ENCODE peak calls at places on chromosome 12, in four cellular contexts. W, S, C and M are unnamed samples.

GRCh38 chr12:42361909-42362706 is 36.1 kb downstream of the PPHLN1 start:
- DNase-seq in W (no peak), S (no peak), C (no peak), M (no peak)

GRCh38 chr12:56998981-56999380 is 7.4 kb downstream of the ZBTB39 start:
- DNase-seq in W (no peak), S (no peak), C (no peak), M (no peak)

GRCh38 chr12:1435456-1435855 is 158.9 kb downstream of the FBXL14 start:
- DNase-seq in W (peak), S (no peak), C (no peak), M (no peak)

GRCh38 chr12:5511256-5511643 is 79.3 kb downstream of the NTF3 start:
- DNase-seq in W (no peak), S (no peak), C (no peak), M (no peak)

GRCh38 chr12:96862326-96862725 is 44.7 kb upstream of the NEDD1 start:
- DNase-seq in W (no peak), S (no peak), C (no peak), M (no peak)

GRCh38 chr12:14960548-14961465 is 594 bp downstream of the ARHGDIB start:
- DNase-seq in W (peak), S (no peak), C (peak), M (no peak)

GRCh38 chr12:49357099-49357678 is 10.1 kb upstream of the SPATS2 start:
- DNase-seq in W (peak), S (no peak), C (no peak), M (no peak)

GRCh38 chr12:124191024-124191359 is 103.9 kb upstream of the RFLNA start:
- DNase-seq in W (peak), S (no peak), C (no peak), M (no peak)

GRCh38 chr12:11729008-11729407 is 79.5 kb downstream of the ETV6 start:
- DNase-seq in W (no peak), S (no peak), C (peak), M (no peak)
- H3K27ac ChIP-seq in W (peak), S (peak), C (peak), M (no peak)

DNA sequence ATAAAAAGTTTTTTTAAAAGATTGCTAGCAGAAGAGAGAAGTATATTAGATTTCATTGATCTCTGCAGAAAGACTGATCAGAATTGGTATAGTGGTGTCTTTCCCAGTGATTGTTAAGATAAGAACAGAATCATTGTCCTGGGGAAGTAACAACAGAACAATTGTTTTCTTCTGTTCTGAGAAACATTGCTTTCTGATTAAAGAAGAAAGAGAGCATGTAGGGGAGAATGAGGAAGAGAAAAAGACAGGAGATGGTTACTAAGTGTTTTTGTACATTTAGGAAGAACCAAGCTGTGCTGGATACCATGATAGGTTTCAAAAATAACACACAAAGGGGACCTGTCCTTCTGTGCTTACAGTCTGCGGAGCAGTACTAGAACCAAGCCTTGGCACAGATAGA is 5.0 kb downstream of the USP30 start:
- DNase-seq in W (no peak), S (no peak), C (no peak), M (no peak)
- H3K27ac ChIP-seq in W (no peak), S (no peak), C (no peak), M (peak)

DNA sequence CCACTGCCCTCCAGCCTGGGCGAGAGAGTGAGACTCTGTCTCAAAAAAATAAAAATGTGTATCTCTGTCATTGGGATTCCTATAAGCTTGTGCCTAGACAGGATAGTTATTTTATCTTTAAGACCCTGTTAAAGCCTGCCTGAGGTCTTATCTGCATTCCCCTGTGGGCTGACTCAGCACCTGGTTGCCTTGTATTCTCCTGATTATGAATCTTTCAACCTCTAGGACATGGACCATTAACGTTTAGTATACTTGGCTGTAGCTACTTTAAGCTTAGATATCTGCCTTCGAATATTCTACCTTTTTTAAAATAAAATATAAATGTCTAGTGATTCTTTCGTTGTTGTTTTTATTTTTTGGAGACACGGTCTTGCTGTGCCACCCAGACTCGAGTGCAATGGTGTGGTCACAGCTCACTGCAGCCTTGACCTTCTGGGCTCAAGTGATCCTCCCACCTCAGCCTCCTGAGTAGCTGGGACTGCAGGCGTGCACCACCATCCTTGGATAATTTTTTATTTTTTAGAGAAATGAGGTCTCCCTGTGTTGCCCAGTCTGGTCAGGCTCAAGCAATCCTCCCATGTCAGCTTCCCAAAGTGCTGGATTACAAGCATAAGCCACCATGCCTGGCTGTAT is 41.3 kb downstream of the RESF1 start:
- DNase-seq in W (no peak), S (no peak), C (no peak), M (no peak)
- H3K27ac ChIP-seq in W (no peak), S (no peak), C (no peak), M (no peak)

DNA sequence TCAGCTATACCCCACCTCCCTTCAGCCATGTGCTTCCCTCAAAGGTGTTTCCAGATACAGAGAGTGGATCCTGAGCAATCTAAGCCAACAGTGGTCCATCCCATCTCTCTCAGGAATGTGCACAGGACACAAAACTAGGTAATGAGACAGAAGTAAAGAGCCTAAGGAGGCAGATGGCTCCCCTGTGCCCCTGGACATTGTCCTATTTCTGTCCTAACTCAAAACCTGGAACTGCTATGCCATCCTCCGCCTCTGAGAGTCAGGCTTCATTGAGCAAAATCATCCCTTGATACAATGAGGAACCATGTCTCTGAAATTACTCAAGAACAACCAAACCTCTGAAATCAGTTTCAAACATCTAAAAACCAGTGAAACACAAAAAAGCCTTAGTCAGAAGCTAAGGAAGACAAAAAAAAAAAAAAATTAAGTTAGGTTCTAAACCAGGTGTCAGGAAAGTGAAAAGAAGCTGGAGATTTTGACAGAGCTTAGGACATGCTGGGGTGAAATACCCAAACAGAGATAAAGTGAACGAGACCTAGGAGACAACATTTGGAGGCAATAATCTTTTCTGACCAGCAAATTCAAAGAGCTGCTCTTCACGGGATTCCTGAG is 200.3 kb upstream of the PLEKHG7 start:
- DNase-seq in W (peak), S (no peak), C (no peak), M (no peak)
- H3K27ac ChIP-seq in W (no peak), S (peak), C (peak), M (no peak)

GRCh38 chr12:9113296-9113986 is 2.3 kb downstream of the A2M start:
- DNase-seq in W (no peak), S (no peak), C (no peak), M (no peak)
- H3K27ac ChIP-seq in W (no peak), S (peak), C (no peak), M (peak)

GRCh38 chr12:62268956-62269355 is 8.8 kb downstream of the USP15 start:
- DNase-seq in W (peak), S (no peak), C (no peak), M (no peak)
- H3K27ac ChIP-seq in W (no peak), S (no peak), C (no peak), M (no peak)